ENCODE peak calls at places on chromosomes 6 and 20, in seven cellular contexts. D is stomach, B is suprapubic skin, C is transverse colon, S is K562, R is sigmoid colon, M is esophagus muscularis mucosa. T is an unnamed sample.

GRCh38 chr6:4884646-4885427 is 108.6 kb downstream of the CDYL start:
- DNase-seq in S (no peak), D (no peak), R (no peak), B (no peak), M (no peak), C (no peak), T (no peak)

GRCh38 chr6:147061152-147061551 is 143.1 kb upstream of the STXBP5 start:
- DNase-seq in B (no peak), S (no peak), R (no peak), C (no peak), M (no peak), D (no peak), T (no peak)

GRCh38 chr20:24993337-24994185 is 1.0 kb upstream of the APMAP start:
- DNase-seq in C (no peak), M (no peak), S (no peak), R (peak; percentile 17), B (no peak), D (no peak), T (peak; percentile 16)

GRCh38 chr6:12296255-12296573 is 6.1 kb downstream of the EDN1 start:
- DNase-seq in C (peak; percentile 69), S (no peak), B (no peak), D (peak; percentile 44), R (no peak), M (no peak), T (no peak)

GRCh38 chr6:85354761-85355618 is 94.9 kb upstream of the NT5E start:
- DNase-seq in C (peak; percentile 80), B (peak; percentile 87), D (peak; percentile 84), S (peak; percentile 78), M (no peak), R (peak; percentile 85), T (no peak)

GRCh38 chr6:90219168-90219985 is 77.3 kb downstream of the BACH2 start:
- DNase-seq in B (no peak), M (no peak), D (no peak), S (peak; percentile 21), C (peak; percentile 20), R (peak; percentile 87), T (no peak)

GRCh38 chr20:23257848-23258746 is 92.5 kb upstream of the NXT1 start:
- DNase-seq in M (peak; percentile 78), S (no peak), R (no peak), D (no peak), B (no peak), C (no peak), T (no peak)

GRCh38 chr6:25945175-25945574 is 14.7 kb upstream of the SLC17A2 start:
- DNase-seq in B (no peak), R (no peak), M (peak; percentile 47), C (no peak), D (no peak), S (no peak), T (no peak)

DNA sequence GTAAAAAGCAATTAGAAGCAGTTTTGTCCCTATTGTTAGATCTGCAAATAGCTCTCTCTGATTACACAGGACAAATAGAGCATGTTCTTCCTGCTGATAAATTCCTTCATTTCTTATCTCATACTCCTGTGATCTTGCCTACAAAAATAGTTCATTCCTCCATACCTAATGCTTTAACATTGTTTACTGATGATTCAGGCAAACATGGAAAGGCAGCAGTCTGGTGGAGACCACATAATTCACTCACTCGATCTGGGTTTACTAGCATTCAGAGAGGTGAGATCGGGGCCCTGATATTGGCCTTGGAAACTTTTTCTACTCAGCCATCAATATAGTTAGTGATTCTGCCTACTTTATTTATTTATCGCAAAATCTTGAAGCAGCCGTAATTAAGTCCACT is 20.2 kb downstream of the HLA-DPA1 start:
- DNase-seq in C (no peak), S (no peak), R (no peak), D (no peak), B (no peak), M (no peak), T (no peak)
- TF ChIP-seq EP300 in C (no peak), S (no peak), R (no peak), D (no peak), B (no peak), M (no peak), T (no peak)

GRCh38 chr6:42978487-42978792 is 541 bp downstream of the PEX6 start:
- DNase-seq in B (peak; percentile 73), R (no peak), S (peak; percentile 79), D (no peak), M (no peak), C (peak; percentile 51), T (peak; percentile 32)
- TF ChIP-seq POLR2AphosphoS5 in B (no peak), R (no peak), S (peak; percentile 33), D (no peak), M (no peak), C (no peak), T (no peak)

GRCh38 chr6:150895898-150896632 is 30.6 kb downstream of the MTHFD1L start:
- DNase-seq in D (no peak), B (no peak), S (no peak), C (no peak), R (peak; percentile 20), M (no peak), T (no peak)

GRCh38 chr6:150894935-150895686 is 29.6 kb downstream of the MTHFD1L start:
- DNase-seq in S (peak; percentile 29), M (no peak), C (no peak), R (peak; percentile 54), D (no peak), B (no peak), T (no peak)

GRCh38 chr6:150898390-150899170 is 33.1 kb downstream of the MTHFD1L start:
- DNase-seq in S (no peak), R (peak; percentile 47), M (no peak), B (no peak), D (no peak), C (no peak), T (no peak)

GRCh38 chr6:150899231-150899630 is 33.7 kb downstream of the MTHFD1L start:
- DNase-seq in C (no peak), R (no peak), M (no peak), S (no peak), D (no peak), B (no peak), T (no peak)

GRCh38 chr6:150897400-150897943 is 32.0 kb downstream of the MTHFD1L start:
- DNase-seq in D (no peak), S (no peak), C (no peak), M (no peak), R (peak; percentile 25), B (no peak), T (no peak)
- TF ChIP-seq EP300 in D (no peak), S (no peak), C (no peak), M (no peak), R (no peak), B (no peak), T (no peak)

DNA sequence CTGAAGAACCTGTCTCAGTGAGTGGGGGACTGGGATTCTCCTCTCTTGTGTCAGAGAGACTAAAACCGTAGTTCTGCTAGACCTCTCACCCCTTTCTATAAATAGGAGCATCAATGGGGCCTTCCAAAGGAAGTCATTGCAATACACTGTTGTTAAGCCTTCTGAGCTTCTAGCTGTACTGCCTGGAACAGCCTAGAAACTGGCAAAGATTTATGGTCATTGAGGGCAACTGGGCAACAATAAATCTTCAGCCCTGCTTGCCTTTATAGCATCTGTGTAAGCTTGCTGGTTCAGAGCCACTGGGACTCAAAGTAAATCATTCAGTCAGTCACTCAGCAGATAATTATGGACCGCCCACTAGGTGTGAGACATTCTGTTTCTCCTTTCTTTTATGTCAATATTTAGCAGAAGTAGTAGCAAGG is 53.2 kb downstream of the PPP1R14C start:
- DNase-seq in C (peak; percentile 47), M (no peak), R (no peak), S (no peak), D (no peak), B (no peak), T (no peak)
- TF ChIP-seq POLR2AphosphoS5 in C (no peak), M (no peak), R (no peak), S (no peak), D (no peak), B (no peak), T (no peak)

GRCh38 chr6:169965657-169966311 is 214.4 kb downstream of the ERMARD start:
- DNase-seq in B (no peak), S (no peak), D (peak; percentile 18), R (peak; percentile 52), M (no peak), C (no peak), T (no peak)
- TF ChIP-seq EP300 in B (no peak), S (no peak), D (no peak), R (no peak), M (no peak), C (no peak), T (no peak)

DNA sequence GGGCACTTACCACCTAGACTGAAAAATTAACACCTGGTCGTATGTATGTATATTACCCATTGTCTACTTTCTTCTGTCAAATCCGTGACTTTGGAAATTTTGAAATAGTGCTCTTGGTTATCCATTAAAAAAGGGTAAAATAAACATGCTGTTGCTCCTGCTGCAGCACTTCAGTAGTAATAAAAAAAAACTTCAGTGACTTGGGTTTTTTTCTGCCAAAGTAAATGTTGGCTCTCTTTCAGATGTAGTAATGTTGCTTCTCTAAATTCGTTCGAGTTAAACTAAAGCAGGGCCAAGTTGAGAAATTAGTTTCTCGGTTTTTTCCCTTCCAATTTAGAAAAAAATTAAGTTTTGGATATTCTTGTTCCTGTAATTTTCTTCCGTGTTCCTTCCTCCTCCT is 34.2 kb downstream of the JARID2 start:
- DNase-seq in M (no peak), C (no peak), S (no peak), B (no peak), D (no peak), R (no peak), T (no peak)
- TF ChIP-seq POLR2AphosphoS5 in M (no peak), C (no peak), S (no peak), B (no peak), D (no peak), R (no peak), T (no peak)

GRCh38 chr6:74578339-74578738 is 627.5 kb downstream of the COL12A1 start:
- DNase-seq in S (no peak), B (no peak), M (no peak), C (no peak), D (no peak), R (no peak), T (no peak)
- TF ChIP-seq EP300 in S (no peak), B (no peak), M (no peak), C (no peak), D (no peak), R (no peak), T (no peak)